ENCODE peak calls at places on chromosomes 6 and 20, in seven cellular contexts. One of them, this sample, is unnamed. For H3K27me3, the result is how much of the 10 kb centered on the place peaks cover.

GRCh38 chr6:139970591-139970991 is 596.1 kb upstream of the CITED2 start:
- DNase-seq in H1: no peak
- DNase-seq in Peyer's patch: no peak
- DNase-seq in testis: no peak
- DNase-seq in ovary: no peak
- DNase-seq in uterus: no peak
- DNase-seq in HCT116: no peak
- DNase-seq in this sample: no peak

GRCh38 chr6:157634566-157634965 is 188.5 kb upstream of the SNX9 start:
- DNase-seq in H1: no peak
- DNase-seq in Peyer's patch: no peak
- DNase-seq in testis: no peak
- DNase-seq in HCT116: no peak
- DNase-seq in ovary: no peak
- DNase-seq in uterus: no peak
- DNase-seq in this sample: no peak

GRCh38 chr6:3660473-3660872 is 91.0 kb downstream of the PXDC1 start:
- DNase-seq in testis: no peak
- DNase-seq in HCT116: no peak
- DNase-seq in uterus: no peak
- DNase-seq in ovary: no peak
- DNase-seq in H1: no peak
- DNase-seq in Peyer's patch: no peak
- DNase-seq in this sample: no peak

GRCh38 chr6:142459267-142459666 is 157.5 kb downstream of the ADGRG6 start:
- DNase-seq in Peyer's patch: no peak
- DNase-seq in H1: no peak
- DNase-seq in testis: no peak
- DNase-seq in HCT116: no peak
- DNase-seq in ovary: no peak
- DNase-seq in uterus: no peak
- DNase-seq in this sample: no peak

GRCh38 chr6:106510090-106510970 is 119.0 kb downstream of the RTN4IP1 start:
- DNase-seq in uterus: peak
- DNase-seq in HCT116: no peak
- DNase-seq in ovary: peak
- DNase-seq in H1: peak
- DNase-seq in testis: peak
- DNase-seq in Peyer's patch: peak
- DNase-seq in this sample: peak

GRCh38 chr6:161744211-161745067 is 470.6 kb upstream of the AGPAT4 start:
- DNase-seq in testis: no peak
- DNase-seq in HCT116: no peak
- DNase-seq in uterus: no peak
- DNase-seq in ovary: no peak
- DNase-seq in Peyer's patch: no peak
- DNase-seq in H1: no peak
- DNase-seq in this sample: no peak

GRCh38 chr20:21241400-21241799 is 61.7 kb upstream of the XRN2 start:
- DNase-seq in uterus: no peak
- DNase-seq in H1: no peak
- DNase-seq in testis: no peak
- DNase-seq in Peyer's patch: no peak
- DNase-seq in HCT116: no peak
- DNase-seq in ovary: no peak
- DNase-seq in this sample: no peak

GRCh38 chr6:11367638-11368199 is 135.3 kb upstream of the NEDD9 start:
- DNase-seq in H1: no peak
- DNase-seq in testis: no peak
- DNase-seq in HCT116: no peak
- DNase-seq in Peyer's patch: no peak
- DNase-seq in ovary: no peak
- DNase-seq in uterus: no peak
- DNase-seq in this sample: no peak

GRCh38 chr6:2509746-2510145 is 241.0 kb downstream of the MYLK4 start:
- DNase-seq in uterus: no peak
- DNase-seq in Peyer's patch: no peak
- DNase-seq in testis: no peak
- DNase-seq in HCT116: no peak
- DNase-seq in ovary: no peak
- DNase-seq in H1: no peak
- DNase-seq in this sample: no peak

GRCh38 chr20:57392512-57393271 is 1.5 kb downstream of the RBM38 start:
- DNase-seq in Peyer's patch: peak
- DNase-seq in uterus: no peak
- DNase-seq in ovary: peak
- DNase-seq in HCT116: no peak
- DNase-seq in H1: no peak
- DNase-seq in testis: no peak
- DNase-seq in this sample: peak

GRCh38 chr6:121437861-121438651 is 2.6 kb downstream of the GJA1 start:
- DNase-seq in HCT116: no peak
- DNase-seq in ovary: peak
- DNase-seq in testis: peak
- DNase-seq in Peyer's patch: no peak
- DNase-seq in uterus: peak
- DNase-seq in H1: no peak
- DNase-seq in this sample: peak

GRCh38 chr6:44075137-44076015 is 51.9 kb downstream of the MRPL14 start:
- DNase-seq in H1: no peak
- DNase-seq in testis: no peak
- DNase-seq in uterus: no peak
- DNase-seq in ovary: peak
- DNase-seq in HCT116: no peak
- DNase-seq in Peyer's patch: no peak
- DNase-seq in this sample: no peak

GRCh38 chr20:51463998-51464397 is 78.5 kb downstream of the NFATC2 start:
- DNase-seq in uterus: no peak
- DNase-seq in testis: no peak
- DNase-seq in Peyer's patch: no peak
- DNase-seq in HCT116: no peak
- DNase-seq in H1: no peak
- DNase-seq in ovary: no peak
- DNase-seq in this sample: no peak

GRCh38 chr6:17959317-17959716 is 28.1 kb downstream of the KIF13A start:
- DNase-seq in testis: no peak
- DNase-seq in uterus: no peak
- DNase-seq in Peyer's patch: no peak
- DNase-seq in H1: no peak
- DNase-seq in ovary: no peak
- DNase-seq in HCT116: no peak
- DNase-seq in this sample: no peak

GRCh38 chr6:162625846-162626540 is 101.6 kb downstream of the PRKN start:
- DNase-seq in HCT116: no peak
- DNase-seq in testis: no peak
- DNase-seq in ovary: no peak
- DNase-seq in H1: no peak
- DNase-seq in Peyer's patch: no peak
- DNase-seq in uterus: no peak
- DNase-seq in this sample: no peak

GRCh38 chr6:4124361-4124760 is 11.0 kb downstream of the ECI2 start:
- DNase-seq in ovary: no peak
- DNase-seq in uterus: no peak
- DNase-seq in testis: no peak
- DNase-seq in HCT116: no peak
- DNase-seq in H1: no peak
- DNase-seq in Peyer's patch: no peak
- DNase-seq in this sample: no peak

GRCh38 chr6:1438471-1438881 is 49.1 kb downstream of the FOXF2 start:
- DNase-seq in testis: no peak
- DNase-seq in uterus: no peak
- DNase-seq in ovary: no peak
- DNase-seq in H1: no peak
- DNase-seq in HCT116: no peak
- DNase-seq in Peyer's patch: no peak
- DNase-seq in this sample: no peak

GRCh38 chr6:20647585-20647984 is 113.3 kb downstream of the CDKAL1 start:
- DNase-seq in Peyer's patch: no peak
- DNase-seq in uterus: no peak
- DNase-seq in HCT116: no peak
- DNase-seq in H1: no peak
- DNase-seq in testis: no peak
- DNase-seq in ovary: no peak
- DNase-seq in this sample: no peak

GRCh38 chr6:51626391-51626790 is 461.0 kb downstream of the PKHD1 start:
- DNase-seq in Peyer's patch: no peak
- DNase-seq in HCT116: no peak
- DNase-seq in testis: no peak
- DNase-seq in uterus: no peak
- DNase-seq in ovary: no peak
- DNase-seq in H1: no peak
- DNase-seq in this sample: no peak

GRCh38 chr6:89045585-89045984 is 35.0 kb upstream of the PNRC1 start:
- DNase-seq in H1: no peak
- DNase-seq in uterus: no peak
- DNase-seq in ovary: no peak
- DNase-seq in testis: no peak
- DNase-seq in HCT116: no peak
- DNase-seq in Peyer's patch: no peak
- DNase-seq in this sample: no peak

GRCh38 chr6:36914227-36914794 is 28.6 kb downstream of the C6orf89 start:
- DNase-seq in HCT116: peak
- DNase-seq in testis: no peak
- DNase-seq in H1: peak
- DNase-seq in ovary: no peak
- DNase-seq in uterus: no peak
- DNase-seq in Peyer's patch: peak
- DNase-seq in this sample: peak

GRCh38 chr6:67285770-67286495 is 1349.1 kb upstream of the ADGRB3 start:
- DNase-seq in HCT116: no peak
- DNase-seq in testis: no peak
- DNase-seq in H1: no peak
- DNase-seq in Peyer's patch: no peak
- DNase-seq in uterus: no peak
- DNase-seq in ovary: no peak
- DNase-seq in this sample: no peak

DNA sequence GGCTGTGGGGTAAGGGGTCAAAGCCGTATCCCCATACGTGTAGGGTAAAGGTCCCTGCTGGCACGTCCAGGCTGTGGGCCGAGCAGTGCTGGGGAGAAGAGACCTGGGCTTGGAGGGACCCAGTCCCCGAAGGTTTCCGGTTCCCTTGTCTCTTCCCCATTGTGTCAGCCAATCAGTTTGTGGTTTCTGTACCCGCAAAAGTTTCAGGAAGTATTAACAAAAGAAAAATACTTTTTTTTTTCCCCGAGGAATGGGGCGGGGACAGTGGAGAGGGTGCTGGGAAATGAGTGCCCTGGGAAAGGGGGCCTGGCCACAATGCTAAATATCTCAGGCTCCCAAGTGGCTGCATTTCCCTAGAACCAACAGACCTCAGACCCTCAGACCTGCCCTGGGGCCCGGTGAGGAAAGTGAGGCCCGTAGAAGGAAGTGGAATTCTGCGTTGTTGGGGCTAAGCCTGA is 15.2 kb upstream of the AMD1 start:
- DNase-seq in uterus: no peak
- DNase-seq in H1: no peak
- DNase-seq in HCT116: no peak
- DNase-seq in Peyer's patch: no peak
- DNase-seq in testis: no peak
- DNase-seq in ovary: no peak
- DNase-seq in this sample: no peak
- TF ChIP-seq POLR2A in uterus: no peak
- TF ChIP-seq POLR2A in H1: no peak
- TF ChIP-seq POLR2A in HCT116: no peak
- TF ChIP-seq POLR2A in Peyer's patch: no peak
- TF ChIP-seq POLR2A in testis: no peak
- TF ChIP-seq POLR2A in ovary: no peak
- TF ChIP-seq POLR2A in this sample: no peak

GRCh38 chr20:59231124-59231804 is 67.6 kb downstream of the ZNF831 start:
- DNase-seq in H1: no peak
- DNase-seq in uterus: no peak
- DNase-seq in ovary: no peak
- DNase-seq in testis: no peak
- DNase-seq in HCT116: no peak
- DNase-seq in Peyer's patch: no peak
- DNase-seq in this sample: no peak
- H3K27me3 ChIP-seq in H1: under half
- H3K27me3 ChIP-seq in uterus: under half
- H3K27me3 ChIP-seq in ovary: under half
- H3K27me3 ChIP-seq in testis: under half
- H3K27me3 ChIP-seq in HCT116: half or more
- H3K27me3 ChIP-seq in Peyer's patch: under half
- H3K27me3 ChIP-seq in this sample: under half

GRCh38 chr6:5838656-5839396 is 167.9 kb downstream of the NRN1 start:
- DNase-seq in ovary: no peak
- DNase-seq in uterus: no peak
- DNase-seq in testis: no peak
- DNase-seq in H1: no peak
- DNase-seq in Peyer's patch: no peak
- DNase-seq in HCT116: no peak
- DNase-seq in this sample: no peak

GRCh38 chr6:5832621-5833107 is 174.1 kb downstream of the NRN1 start:
- DNase-seq in testis: no peak
- DNase-seq in HCT116: no peak
- DNase-seq in uterus: no peak
- DNase-seq in H1: no peak
- DNase-seq in ovary: no peak
- DNase-seq in Peyer's patch: no peak
- DNase-seq in this sample: no peak

GRCh38 chr6:5837323-5837722 is 169.4 kb downstream of the NRN1 start:
- DNase-seq in HCT116: no peak
- DNase-seq in H1: no peak
- DNase-seq in testis: no peak
- DNase-seq in uterus: no peak
- DNase-seq in Peyer's patch: no peak
- DNase-seq in ovary: no peak
- DNase-seq in this sample: no peak

GRCh38 chr6:5827061-5828037 is 179.4 kb downstream of the NRN1 start:
- DNase-seq in testis: no peak
- DNase-seq in H1: no peak
- DNase-seq in uterus: no peak
- DNase-seq in ovary: no peak
- DNase-seq in Peyer's patch: no peak
- DNase-seq in HCT116: no peak
- DNase-seq in this sample: no peak

DNA sequence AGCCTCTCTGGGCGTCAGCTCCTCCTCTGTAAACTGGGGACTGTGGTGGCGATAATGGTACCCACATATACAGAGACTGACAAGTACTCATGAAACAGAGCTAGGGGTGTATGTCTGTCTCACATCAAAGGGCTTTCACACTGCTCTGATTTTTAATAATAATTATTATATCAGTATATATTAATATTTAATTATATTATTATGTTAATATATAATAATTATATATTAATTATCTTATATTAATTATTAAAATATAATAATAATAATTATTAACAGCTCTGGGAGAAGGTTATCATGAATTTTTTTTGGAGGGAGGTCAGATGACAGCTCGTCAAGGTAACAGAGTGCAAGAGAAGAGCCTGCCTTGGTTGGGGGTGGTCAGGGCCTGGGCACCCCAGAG is 173.6 kb downstream of the NRN1 start:
- DNase-seq in testis: no peak
- DNase-seq in uterus: no peak
- DNase-seq in Peyer's patch: no peak
- DNase-seq in HCT116: no peak
- DNase-seq in H1: no peak
- DNase-seq in ovary: no peak
- DNase-seq in this sample: no peak
- H3K27ac ChIP-seq in testis: no peak
- H3K27ac ChIP-seq in uterus: no peak
- H3K27ac ChIP-seq in Peyer's patch: no peak
- H3K27ac ChIP-seq in HCT116: no peak
- H3K27ac ChIP-seq in H1: no peak
- H3K27ac ChIP-seq in ovary: no peak
- H3K27ac ChIP-seq in this sample: no peak

GRCh38 chr6:134523903-134524302 is 206.0 kb upstream of the SGK1 start:
- DNase-seq in HCT116: no peak
- DNase-seq in ovary: no peak
- DNase-seq in H1: no peak
- DNase-seq in uterus: no peak
- DNase-seq in testis: no peak
- DNase-seq in Peyer's patch: no peak
- DNase-seq in this sample: no peak
- TF ChIP-seq POLR2A in HCT116: no peak
- TF ChIP-seq POLR2A in ovary: no peak
- TF ChIP-seq POLR2A in H1: no peak
- TF ChIP-seq POLR2A in uterus: no peak
- TF ChIP-seq POLR2A in testis: no peak
- TF ChIP-seq POLR2A in Peyer's patch: no peak
- TF ChIP-seq POLR2A in this sample: no peak